ENCODE peak calls at places on chromosomes 3 and 15, in seven cellular contexts. E is brain microvascular endothelial cell; J is neural progenitor cell; Q is AML-193; A is aorta; M is activated CD4-positive, alpha-beta T cell treated with anti-CD3 and anti-CD28 coated beads for 4 hours; C is stimulated activated CD8-positive, alpha-beta memory T cell treated with anti-CD3 and anti-CD28 coated beads, Interleukin-7, amount 100 ng/mL, for 24 hours. P is an unnamed sample.
A peak's percentile ranks its signal among the peaks of the same experiment; 100 is the strongest.

GRCh38 chr15:68775671-68776476 is 44.8 kb downstream of the ANP32A start:
- DNase-seq in E (no peak), J (peak; percentile 26), Q (no peak), A (peak; percentile 91), M (no peak), C (no peak), P (no peak)

GRCh38 chr15:65578904-65579728 is 31.8 kb downstream of the INTS14 start:
- DNase-seq in E (no peak), J (no peak), Q (no peak), A (no peak), M (no peak), C (no peak), P (no peak)

GRCh38 chr3:27138005-27138404 is 231.2 kb downstream of the NEK10 start:
- DNase-seq in E (no peak), J (no peak), Q (no peak), A (no peak), M (no peak), C (no peak), P (no peak)

GRCh38 chr3:124972457-124972856 is 37.9 kb upstream of the MUC13 start:
- DNase-seq in E (no peak), J (no peak), Q (no peak), A (no peak), M (no peak), C (no peak), P (no peak)

GRCh38 chr15:59447367-59447766 is 9.4 kb downstream of the FAM81A start:
- DNase-seq in E (no peak), J (no peak), Q (peak; percentile 39), A (no peak), M (no peak), C (no peak), P (no peak)

GRCh38 chr15:92829875-92830274 is 70.2 kb upstream of the CHD2 start:
- DNase-seq in E (no peak), J (no peak), Q (no peak), A (no peak), M (no peak), C (no peak), P (no peak)

GRCh38 chr3:65836047-65836446 is 202.7 kb downstream of the MAGI1 start:
- DNase-seq in E (no peak), J (no peak), Q (no peak), A (no peak), M (no peak), C (no peak), P (no peak)

GRCh38 chr3:129005526-129006303 is 4.6 kb downstream of the EFCC1 start:
- DNase-seq in E (no peak), J (no peak), Q (peak; percentile 21), A (no peak), M (no peak), C (no peak), P (no peak)

GRCh38 chr15:69035205-69035917 is 20.9 kb downstream of the NOX5 start:
- DNase-seq in E (no peak), J (peak; percentile 63), Q (no peak), A (no peak), M (no peak), C (no peak), P (no peak)

GRCh38 chr3:194577985-194578905 is 55.0 kb downstream of the TMEM44 start:
- DNase-seq in E (peak; percentile 96), J (no peak), Q (no peak), A (peak; percentile 93), M (peak; percentile 46), C (peak; percentile 21), P (no peak)

GRCh38 chr3:69250014-69250413 is 127.6 kb upstream of the LMOD3 start:
- DNase-seq in E (no peak), J (peak; percentile 74), Q (no peak), A (no peak), M (peak; percentile 58), C (peak; percentile 1), P (no peak)

GRCh38 chr3:169387751-169388696 is 275.5 kb downstream of the MECOM start:
- DNase-seq in E (no peak), J (peak; percentile 22), Q (no peak), A (peak; percentile 82), M (no peak), C (no peak), P (no peak)

GRCh38 chr3:14301558-14301957 is 100.8 kb upstream of the SLC6A6 start:
- DNase-seq in E (no peak), J (no peak), Q (no peak), A (no peak), M (no peak), C (no peak), P (no peak)

GRCh38 chr3:83770664-83771402 is 1188.0 kb upstream of the CADM2 start:
- DNase-seq in E (no peak), J (no peak), Q (no peak), A (no peak), M (no peak), C (no peak), P (no peak)

GRCh38 chr3:67335813-67336212 is 318.6 kb downstream of the SUCLG2 start:
- DNase-seq in E (no peak), J (no peak), Q (no peak), A (no peak), M (no peak), C (no peak), P (no peak)

GRCh38 chr3:16329792-16330061 is 64.7 kb downstream of the OXNAD1 start:
- DNase-seq in E (no peak), J (peak; percentile 83), Q (no peak), A (no peak), M (no peak), C (no peak), P (no peak)